ENCODE peak calls at places on chromosome 2, in ten cellular contexts. One of them, this sample, is unnamed. For H3K36me3, the result is how much of the 10 kb centered on the place peaks cover.

GRCh38 chr2:205763708-205764501 is 81.6 kb downstream of the NRP2 start:
- DNase-seq in endodermal cell: peak
- DNase-seq in Peyer's patch: no peak
- DNase-seq in prostate gland: no peak
- DNase-seq in GM23338: peak
- DNase-seq in heart left ventricle: peak
- DNase-seq in cardiac muscle cell: peak
- DNase-seq in tibial nerve: peak
- DNase-seq in ovary: peak
- DNase-seq in tibial artery: peak
- DNase-seq in this sample: peak

GRCh38 chr2:224036731-224037376 is 2.2 kb downstream of the SERPINE2 start:
- DNase-seq in endodermal cell: no peak
- DNase-seq in Peyer's patch: no peak
- DNase-seq in prostate gland: no peak
- DNase-seq in GM23338: no peak
- DNase-seq in heart left ventricle: no peak
- DNase-seq in cardiac muscle cell: no peak
- DNase-seq in tibial nerve: no peak
- DNase-seq in ovary: no peak
- DNase-seq in tibial artery: no peak
- DNase-seq in this sample: no peak

GRCh38 chr2:79758042-79758441 is 245.2 kb downstream of the CTNNA2 start:
- DNase-seq in endodermal cell: no peak
- DNase-seq in Peyer's patch: no peak
- DNase-seq in prostate gland: no peak
- DNase-seq in GM23338: no peak
- DNase-seq in heart left ventricle: no peak
- DNase-seq in cardiac muscle cell: no peak
- DNase-seq in tibial nerve: no peak
- DNase-seq in ovary: no peak
- DNase-seq in tibial artery: no peak
- DNase-seq in this sample: no peak

GRCh38 chr2:44932079-44932478 is 9.4 kb upstream of the SIX3 start:
- DNase-seq in endodermal cell: peak
- DNase-seq in Peyer's patch: no peak
- DNase-seq in prostate gland: no peak
- DNase-seq in GM23338: peak
- DNase-seq in heart left ventricle: no peak
- DNase-seq in cardiac muscle cell: no peak
- DNase-seq in tibial nerve: no peak
- DNase-seq in ovary: no peak
- DNase-seq in tibial artery: peak
- DNase-seq in this sample: no peak

GRCh38 chr2:234953116-234954031 is 1.6 kb downstream of the SH3BP4 start:
- DNase-seq in endodermal cell: peak
- DNase-seq in Peyer's patch: no peak
- DNase-seq in prostate gland: peak
- DNase-seq in GM23338: peak
- DNase-seq in heart left ventricle: no peak
- DNase-seq in cardiac muscle cell: no peak
- DNase-seq in tibial nerve: no peak
- DNase-seq in ovary: peak
- DNase-seq in tibial artery: peak
- DNase-seq in this sample: no peak

GRCh38 chr2:159737292-159737916 is 25.1 kb downstream of the MARCHF7 start:
- DNase-seq in endodermal cell: no peak
- DNase-seq in Peyer's patch: no peak
- DNase-seq in prostate gland: no peak
- DNase-seq in GM23338: no peak
- DNase-seq in heart left ventricle: no peak
- DNase-seq in cardiac muscle cell: no peak
- DNase-seq in tibial nerve: no peak
- DNase-seq in ovary: no peak
- DNase-seq in tibial artery: no peak
- DNase-seq in this sample: no peak

GRCh38 chr2:74438248-74438647 is 3.5 kb downstream of the RTKN start:
- DNase-seq in endodermal cell: peak
- DNase-seq in Peyer's patch: no peak
- DNase-seq in prostate gland: no peak
- DNase-seq in GM23338: no peak
- DNase-seq in heart left ventricle: no peak
- DNase-seq in cardiac muscle cell: no peak
- DNase-seq in tibial nerve: no peak
- DNase-seq in ovary: no peak
- DNase-seq in tibial artery: no peak
- DNase-seq in this sample: no peak

GRCh38 chr2:38959938-38960608 is 70.4 kb downstream of the ARHGEF33 start:
- DNase-seq in endodermal cell: peak
- DNase-seq in Peyer's patch: peak
- DNase-seq in prostate gland: peak
- DNase-seq in GM23338: peak
- DNase-seq in heart left ventricle: peak
- DNase-seq in cardiac muscle cell: peak
- DNase-seq in tibial nerve: peak
- DNase-seq in ovary: peak
- DNase-seq in tibial artery: peak
- DNase-seq in this sample: no peak

GRCh38 chr2:234058881-234059280 is 8.4 kb downstream of the SPP2 start:
- DNase-seq in endodermal cell: no peak
- DNase-seq in Peyer's patch: no peak
- DNase-seq in prostate gland: no peak
- DNase-seq in GM23338: no peak
- DNase-seq in heart left ventricle: no peak
- DNase-seq in cardiac muscle cell: no peak
- DNase-seq in tibial nerve: no peak
- DNase-seq in ovary: no peak
- DNase-seq in tibial artery: no peak
- DNase-seq in this sample: no peak

GRCh38 chr2:37665622-37666362 is 5.7 kb downstream of the CDC42EP3 start:
- DNase-seq in endodermal cell: no peak
- DNase-seq in Peyer's patch: no peak
- DNase-seq in prostate gland: no peak
- DNase-seq in GM23338: no peak
- DNase-seq in heart left ventricle: no peak
- DNase-seq in cardiac muscle cell: no peak
- DNase-seq in tibial nerve: no peak
- DNase-seq in ovary: no peak
- DNase-seq in tibial artery: no peak
- DNase-seq in this sample: no peak

GRCh38 chr2:16190446-16191270 is 250.3 kb downstream of the MYCN start:
- DNase-seq in endodermal cell: no peak
- DNase-seq in Peyer's patch: no peak
- DNase-seq in prostate gland: no peak
- DNase-seq in GM23338: no peak
- DNase-seq in heart left ventricle: no peak
- DNase-seq in cardiac muscle cell: no peak
- DNase-seq in tibial nerve: no peak
- DNase-seq in ovary: no peak
- DNase-seq in tibial artery: no peak
- DNase-seq in this sample: no peak

GRCh38 chr2:98909381-98910211 is 26.4 kb downstream of the CRACDL start:
- DNase-seq in endodermal cell: peak
- DNase-seq in Peyer's patch: no peak
- DNase-seq in prostate gland: peak
- DNase-seq in GM23338: peak
- DNase-seq in heart left ventricle: no peak
- DNase-seq in cardiac muscle cell: peak
- DNase-seq in tibial nerve: no peak
- DNase-seq in ovary: peak
- DNase-seq in tibial artery: peak
- DNase-seq in this sample: no peak

GRCh38 chr2:43293744-43294695 is 67.6 kb upstream of the ZFP36L2 start:
- DNase-seq in endodermal cell: no peak
- DNase-seq in Peyer's patch: no peak
- DNase-seq in prostate gland: peak
- DNase-seq in GM23338: no peak
- DNase-seq in heart left ventricle: no peak
- DNase-seq in cardiac muscle cell: peak
- DNase-seq in tibial nerve: peak
- DNase-seq in ovary: no peak
- DNase-seq in tibial artery: no peak
- DNase-seq in this sample: no peak

DNA sequence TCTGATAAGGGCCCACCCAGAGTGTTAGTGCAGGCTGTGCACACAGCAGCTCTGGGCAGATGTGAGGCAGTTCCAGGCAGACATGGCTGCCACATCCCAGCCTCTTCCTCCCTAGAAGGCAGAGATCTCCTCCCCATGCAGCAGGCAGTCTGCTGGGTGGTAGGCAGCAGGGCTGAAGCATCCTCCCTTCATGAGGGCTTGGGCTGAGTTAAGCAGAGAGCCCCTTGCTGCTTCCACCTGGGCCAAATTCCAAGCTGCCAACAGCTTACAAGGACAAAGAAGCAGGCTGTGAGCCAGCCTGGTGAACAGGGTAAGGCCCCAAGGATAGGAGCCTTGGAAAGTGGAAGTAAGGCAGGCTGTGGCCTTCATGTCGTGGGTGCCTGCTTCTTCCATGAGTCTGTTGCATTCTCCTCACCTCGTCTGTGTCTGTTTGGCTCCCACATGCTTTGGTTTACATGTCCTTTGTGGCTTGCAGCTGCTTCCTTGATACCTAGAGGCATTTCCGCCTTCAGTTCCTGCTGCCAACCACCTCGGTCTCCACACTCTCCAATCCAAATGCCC is 7.8 kb downstream of the PSD4 start:
- DNase-seq in endodermal cell: no peak
- DNase-seq in Peyer's patch: no peak
- DNase-seq in prostate gland: no peak
- DNase-seq in GM23338: no peak
- DNase-seq in heart left ventricle: no peak
- DNase-seq in cardiac muscle cell: no peak
- DNase-seq in tibial nerve: no peak
- DNase-seq in ovary: no peak
- DNase-seq in tibial artery: peak
- DNase-seq in this sample: no peak
- TF ChIP-seq CTCF in endodermal cell: no peak
- TF ChIP-seq CTCF in Peyer's patch: no peak
- TF ChIP-seq CTCF in prostate gland: no peak
- TF ChIP-seq CTCF in GM23338: no peak
- TF ChIP-seq CTCF in heart left ventricle: no peak
- TF ChIP-seq CTCF in cardiac muscle cell: no peak
- TF ChIP-seq CTCF in tibial nerve: no peak
- TF ChIP-seq CTCF in ovary: no peak
- TF ChIP-seq CTCF in tibial artery: no peak
- TF ChIP-seq CTCF in this sample: no peak

GRCh38 chr2:11785611-11785940 is 39.1 kb downstream of the LPIN1 start:
- DNase-seq in endodermal cell: no peak
- DNase-seq in Peyer's patch: no peak
- DNase-seq in prostate gland: no peak
- DNase-seq in GM23338: no peak
- DNase-seq in heart left ventricle: no peak
- DNase-seq in cardiac muscle cell: no peak
- DNase-seq in tibial nerve: no peak
- DNase-seq in ovary: no peak
- DNase-seq in tibial artery: no peak
- DNase-seq in this sample: no peak

GRCh38 chr2:11784310-11784709 is 37.9 kb downstream of the LPIN1 start:
- DNase-seq in endodermal cell: no peak
- DNase-seq in Peyer's patch: no peak
- DNase-seq in prostate gland: no peak
- DNase-seq in GM23338: no peak
- DNase-seq in heart left ventricle: no peak
- DNase-seq in cardiac muscle cell: no peak
- DNase-seq in tibial nerve: no peak
- DNase-seq in ovary: no peak
- DNase-seq in tibial artery: no peak
- DNase-seq in this sample: no peak

GRCh38 chr2:11786592-11786991 is 40.2 kb downstream of the LPIN1 start:
- DNase-seq in endodermal cell: no peak
- DNase-seq in Peyer's patch: no peak
- DNase-seq in prostate gland: no peak
- DNase-seq in GM23338: no peak
- DNase-seq in heart left ventricle: no peak
- DNase-seq in cardiac muscle cell: no peak
- DNase-seq in tibial nerve: no peak
- DNase-seq in ovary: no peak
- DNase-seq in tibial artery: no peak
- DNase-seq in this sample: no peak

GRCh38 chr2:11786191-11786590 is 39.8 kb downstream of the LPIN1 start:
- DNase-seq in endodermal cell: no peak
- DNase-seq in Peyer's patch: no peak
- DNase-seq in prostate gland: no peak
- DNase-seq in GM23338: no peak
- DNase-seq in heart left ventricle: no peak
- DNase-seq in cardiac muscle cell: no peak
- DNase-seq in tibial nerve: no peak
- DNase-seq in ovary: no peak
- DNase-seq in tibial artery: no peak
- DNase-seq in this sample: no peak

GRCh38 chr2:11784747-11785610 is 38.5 kb downstream of the LPIN1 start:
- DNase-seq in endodermal cell: peak
- DNase-seq in Peyer's patch: no peak
- DNase-seq in prostate gland: peak
- DNase-seq in GM23338: peak
- DNase-seq in heart left ventricle: peak
- DNase-seq in cardiac muscle cell: peak
- DNase-seq in tibial nerve: no peak
- DNase-seq in ovary: peak
- DNase-seq in tibial artery: no peak
- DNase-seq in this sample: no peak
- H3K36me3 ChIP-seq in endodermal cell: half or more
- H3K36me3 ChIP-seq in Peyer's patch: under half
- H3K36me3 ChIP-seq in prostate gland: under half
- H3K36me3 ChIP-seq in GM23338: under half
- H3K36me3 ChIP-seq in heart left ventricle: under half
- H3K36me3 ChIP-seq in cardiac muscle cell: half or more
- H3K36me3 ChIP-seq in tibial nerve: under half
- H3K36me3 ChIP-seq in ovary: under half
- H3K36me3 ChIP-seq in tibial artery: half or more
- H3K36me3 ChIP-seq in this sample: half or more

DNA sequence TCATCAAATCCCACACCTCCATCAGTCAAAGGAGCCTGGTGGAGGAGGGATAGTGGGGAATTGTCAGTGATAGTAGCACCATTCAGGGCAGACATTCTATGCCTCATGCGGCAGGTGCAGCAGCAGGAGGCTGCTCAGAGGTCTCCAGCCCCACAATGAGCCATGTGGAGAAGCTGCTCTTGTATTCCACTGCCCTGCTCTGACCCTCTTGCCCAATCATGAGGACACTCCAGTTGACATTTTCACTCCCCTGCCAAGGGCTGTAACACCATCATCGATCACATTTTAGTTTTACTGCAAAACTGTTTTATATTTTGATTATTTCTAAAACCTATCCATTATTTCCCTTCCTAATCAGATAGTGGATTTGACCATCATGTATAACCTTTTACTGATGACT is 487.6 kb upstream of the KLHL29 start:
- DNase-seq in endodermal cell: no peak
- DNase-seq in Peyer's patch: no peak
- DNase-seq in prostate gland: no peak
- DNase-seq in GM23338: no peak
- DNase-seq in heart left ventricle: no peak
- DNase-seq in cardiac muscle cell: no peak
- DNase-seq in tibial nerve: no peak
- DNase-seq in ovary: no peak
- DNase-seq in tibial artery: no peak
- DNase-seq in this sample: no peak
- TF ChIP-seq CTCF in endodermal cell: no peak
- TF ChIP-seq CTCF in Peyer's patch: no peak
- TF ChIP-seq CTCF in prostate gland: no peak
- TF ChIP-seq CTCF in GM23338: no peak
- TF ChIP-seq CTCF in heart left ventricle: no peak
- TF ChIP-seq CTCF in cardiac muscle cell: no peak
- TF ChIP-seq CTCF in tibial nerve: no peak
- TF ChIP-seq CTCF in ovary: no peak
- TF ChIP-seq CTCF in tibial artery: no peak
- TF ChIP-seq CTCF in this sample: no peak

GRCh38 chr2:135783416-135783815 is 41.8 kb downstream of the UBXN4 start:
- DNase-seq in endodermal cell: no peak
- DNase-seq in Peyer's patch: no peak
- DNase-seq in prostate gland: no peak
- DNase-seq in GM23338: no peak
- DNase-seq in heart left ventricle: no peak
- DNase-seq in cardiac muscle cell: no peak
- DNase-seq in tibial nerve: no peak
- DNase-seq in ovary: no peak
- DNase-seq in tibial artery: no peak
- DNase-seq in this sample: no peak
- H3K36me3 ChIP-seq in endodermal cell: half or more
- H3K36me3 ChIP-seq in Peyer's patch: under half
- H3K36me3 ChIP-seq in prostate gland: under half
- H3K36me3 ChIP-seq in GM23338: under half
- H3K36me3 ChIP-seq in heart left ventricle: under half
- H3K36me3 ChIP-seq in cardiac muscle cell: half or more
- H3K36me3 ChIP-seq in tibial nerve: under half
- H3K36me3 ChIP-seq in ovary: under half
- H3K36me3 ChIP-seq in tibial artery: half or more
- H3K36me3 ChIP-seq in this sample: half or more